ENCODE peak calls at places on chromosomes 13 and 19, in ten cellular contexts. T is HCT116; V is CD8-positive, alpha-beta T cell; R is H9; P is tibial nerve; E is colonic mucosa; A is pancreas; K is RWPE1; L is kidney epithelial cell; F is thoracic aorta. B is an unnamed sample.

GRCh38 chr19:1258707-1259205 is 10.4 kb downstream of the MIDN start:
- DNase-seq in T (no peak), V (no peak), R (no peak), P (no peak), E (no peak), A (no peak), K (no peak), L (no peak), F (no peak), B (no peak)

GRCh38 chr19:38290631-38291147 is 13.4 kb upstream of the C19orf33 start:
- DNase-seq in T (no peak), V (no peak), R (no peak), P (no peak), E (no peak), A (peak), K (peak), L (peak), F (no peak), B (peak)

GRCh38 chr19:21587117-21587461 is 81.7 kb downstream of the ZNF429 start:
- DNase-seq in T (no peak), V (no peak), R (no peak), P (no peak), E (no peak), A (no peak), K (no peak), L (no peak), F (no peak), B (no peak)

GRCh38 chr19:40717880-40718773 is 1.2 kb downstream of the ITPKC start:
- DNase-seq in T (no peak), V (no peak), R (peak), P (peak), E (peak), A (peak), K (peak), L (no peak), F (no peak), B (no peak)

GRCh38 chr13:74751739-74752138 is 617.5 kb upstream of the KLF12 start:
- DNase-seq in T (no peak), V (no peak), R (no peak), P (no peak), E (no peak), A (peak), K (no peak), L (no peak), F (no peak), B (no peak)

GRCh38 chr13:20405691-20406090 is 120.0 kb downstream of the CRYL1 start:
- DNase-seq in T (no peak), V (no peak), R (peak), P (no peak), E (no peak), A (no peak), K (peak), L (no peak), F (no peak), B (no peak)

GRCh38 chr19:543912-544608 is at the start of gene GZMM:
- DNase-seq in T (no peak), V (peak), R (peak), P (no peak), E (no peak), A (peak), K (no peak), L (no peak), F (no peak), B (no peak)

GRCh38 chr13:50912851-50913250 is 3.3 kb downstream of the RNASEH2B start:
- DNase-seq in T (no peak), V (no peak), R (no peak), P (no peak), E (no peak), A (no peak), K (no peak), L (no peak), F (no peak), B (no peak)

GRCh38 chr13:44354322-44354721 is 19.3 kb upstream of the SERP2 start:
- DNase-seq in T (no peak), V (no peak), R (no peak), P (no peak), E (no peak), A (no peak), K (no peak), L (no peak), F (no peak), B (no peak)

GRCh38 chr19:37466798-37467607 is at the start of gene ZNF569:
- DNase-seq in T (no peak), V (peak), R (peak), P (peak), E (peak), A (peak), K (peak), L (peak), F (peak), B (peak)

GRCh38 chr19:19170053-19170945 is at the start of gene MEF2B:
- DNase-seq in T (no peak), V (peak), R (peak), P (peak), E (peak), A (peak), K (peak), L (peak), F (no peak), B (no peak)

GRCh38 chr13:21435710-21436151 is 23.4 kb downstream of the ZDHHC20 start:
- DNase-seq in T (peak), V (peak), R (no peak), P (peak), E (peak), A (peak), K (peak), L (peak), F (peak), B (peak)

GRCh38 chr19:45161715-45162463 is 1.1 kb upstream of the NKPD1 start:
- DNase-seq in T (no peak), V (no peak), R (peak), P (no peak), E (no peak), A (peak), K (no peak), L (no peak), F (no peak), B (no peak)

GRCh38 chr13:42626461-42626860 is 52.5 kb downstream of the TNFSF11 start:
- DNase-seq in T (no peak), V (no peak), R (no peak), P (no peak), E (no peak), A (no peak), K (peak), L (no peak), F (no peak), B (no peak)

GRCh38 chr19:56217039-56217949 is 15.2 kb downstream of the ZSCAN5C start:
- DNase-seq in T (no peak), V (no peak), R (peak), P (no peak), E (no peak), A (peak), K (peak), L (no peak), F (no peak), B (no peak)

GRCh38 chr13:112638157-112638750 is 50.3 kb upstream of the TUBGCP3 start:
- DNase-seq in T (no peak), V (no peak), R (peak), P (no peak), E (no peak), A (no peak), K (peak), L (no peak), F (no peak), B (no peak)

GRCh38 chr13:20969182-20969581 is 66.6 kb upstream of the XPO4 start:
- DNase-seq in T (peak), V (no peak), R (no peak), P (no peak), E (no peak), A (no peak), K (peak), L (no peak), F (no peak), B (no peak)

GRCh38 chr19:50315773-50316448 is 13.3 kb downstream of the KCNC3 start:
- DNase-seq in T (no peak), V (no peak), R (peak), P (no peak), E (no peak), A (no peak), K (no peak), L (no peak), F (no peak), B (no peak)

GRCh38 chr19:47881757-47882156 is 4.4 kb downstream of the SULT2A1 start:
- DNase-seq in T (no peak), V (no peak), R (no peak), P (no peak), E (no peak), A (no peak), K (no peak), L (no peak), F (no peak), B (no peak)

GRCh38 chr19:31881988-31882387 is 463.4 kb upstream of the ZNF507 start:
- DNase-seq in T (no peak), V (no peak), R (no peak), P (no peak), E (no peak), A (no peak), K (no peak), L (no peak), F (no peak), B (no peak)
- TF ChIP-seq CTCF in T (no peak), V (no peak), R (no peak), P (no peak), E (no peak), A (no peak), K (no peak), L (no peak), F (no peak), B (no peak)

DNA sequence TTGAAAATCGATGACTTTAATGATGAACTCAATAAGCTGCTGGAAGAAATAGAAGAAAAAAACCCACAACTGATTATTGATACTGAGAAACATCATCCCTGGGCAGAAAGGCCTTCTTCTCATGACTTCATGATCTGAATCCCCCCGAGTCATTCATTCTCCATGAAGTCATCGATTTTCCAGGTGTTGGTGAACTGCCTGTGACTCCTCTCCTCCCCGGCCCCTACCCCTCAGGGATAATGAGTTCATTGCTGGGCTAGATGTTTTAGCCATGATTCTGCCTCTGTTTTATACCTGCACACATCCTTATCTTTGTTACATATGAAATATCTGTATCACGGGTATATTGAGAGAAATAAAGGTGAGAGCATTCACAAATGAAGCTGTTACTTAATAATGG is 34.6 kb downstream of the NLRP2 start:
- DNase-seq in T (no peak), V (no peak), R (no peak), P (no peak), E (no peak), A (no peak), K (no peak), L (no peak), F (no peak), B (no peak)
- TF ChIP-seq CTCF in T (no peak), V (no peak), R (no peak), P (no peak), E (no peak), A (no peak), K (no peak), L (no peak), F (no peak), B (no peak)

DNA sequence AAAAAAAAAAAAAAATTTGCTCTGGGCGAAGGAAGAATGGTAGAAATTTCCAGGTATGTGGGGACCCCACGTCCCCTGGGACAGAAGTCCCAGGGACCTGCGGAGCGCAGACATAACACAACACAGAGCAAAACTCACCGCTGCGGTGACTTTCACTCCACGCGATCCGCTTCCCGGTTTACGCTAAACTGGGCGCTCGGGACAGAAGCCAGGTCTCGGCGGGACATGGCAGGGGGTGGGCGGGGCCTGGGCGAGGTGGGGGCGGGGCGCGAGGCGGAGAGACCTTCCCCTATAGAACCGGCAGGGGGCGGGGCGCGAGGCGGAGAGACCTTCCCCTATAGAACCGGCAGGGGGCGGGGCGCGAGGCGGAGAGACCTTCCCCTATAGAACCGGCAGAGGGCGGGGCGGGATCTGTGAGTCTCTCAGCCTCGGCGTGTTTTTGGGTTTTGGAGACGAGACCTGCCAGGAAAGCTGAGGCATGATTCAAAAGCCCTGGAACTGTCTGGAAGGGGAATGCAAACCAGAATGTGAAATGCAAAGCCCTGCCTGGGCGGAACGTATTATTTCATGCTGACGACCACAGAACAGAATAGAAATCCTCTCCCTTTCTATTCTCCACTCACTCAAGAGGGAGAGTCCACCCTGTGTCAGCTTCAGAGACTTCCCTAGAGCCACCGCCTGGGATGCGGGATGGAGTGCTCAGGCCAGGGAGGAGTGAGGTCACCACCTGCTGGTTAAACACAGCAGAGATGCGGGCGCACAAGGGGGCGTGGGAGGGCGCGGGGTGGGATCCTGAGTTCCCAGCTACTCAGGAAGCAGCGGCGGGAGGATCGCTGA is 20.2 kb upstream of the ERVV-1 start:
- DNase-seq in T (peak), V (peak), R (peak), P (peak), E (peak), A (peak), K (peak), L (no peak), F (peak), B (peak)
- TF ChIP-seq CTCF in T (no peak), V (peak), R (peak), P (peak), E (peak), A (peak), K (no peak), L (peak), F (peak), B (peak)

GRCh38 chr13:41453620-41454019 is 3.7 kb upstream of the RGCC start:
- DNase-seq in T (no peak), V (no peak), R (no peak), P (no peak), E (no peak), A (no peak), K (no peak), L (no peak), F (no peak), B (no peak)

GRCh38 chr13:41455725-41456419 is 1.5 kb upstream of the RGCC start:
- DNase-seq in T (no peak), V (no peak), R (no peak), P (no peak), E (no peak), A (no peak), K (no peak), L (no peak), F (no peak), B (no peak)

GRCh38 chr13:41454170-41454569 is 3.2 kb upstream of the RGCC start:
- DNase-seq in T (no peak), V (no peak), R (no peak), P (no peak), E (no peak), A (no peak), K (no peak), L (no peak), F (no peak), B (no peak)

GRCh38 chr13:41456768-41457588 is at the start of gene RGCC:
- DNase-seq in T (peak), V (peak), R (peak), P (peak), E (peak), A (peak), K (peak), L (no peak), F (peak), B (no peak)

DNA sequence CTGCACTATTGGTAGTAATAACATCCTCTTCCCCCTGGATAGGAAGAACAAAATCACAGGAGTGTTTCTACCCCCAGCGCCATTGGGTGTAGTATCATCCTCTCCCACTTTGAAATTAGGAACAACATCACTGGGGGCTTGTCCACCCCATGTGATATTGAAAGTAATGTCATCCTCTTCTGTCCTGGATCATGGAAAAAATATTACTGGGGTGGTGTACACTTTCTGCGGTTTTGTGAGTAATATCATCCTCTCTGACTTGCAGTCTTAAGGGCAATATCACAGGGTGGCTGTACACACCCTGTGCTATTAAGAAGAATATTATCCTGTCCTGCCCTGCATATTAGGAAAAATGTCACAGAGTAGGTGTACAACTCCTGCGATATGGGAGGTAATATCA is 4.9 kb upstream of the RGCC start:
- DNase-seq in T (no peak), V (no peak), R (no peak), P (no peak), E (no peak), A (no peak), K (no peak), L (no peak), F (no peak), B (no peak)
- TF ChIP-seq CTCF in T (no peak), V (no peak), R (no peak), P (no peak), E (no peak), A (no peak), K (no peak), L (no peak), F (no peak), B (no peak)